ENCODE peak calls at places on chromosomes 16 and 17, in eight cellular contexts. T, P, K, B, Q, J, F and E are unnamed samples.

GRCh38 chr17:13584701-13585080 is 17.0 kb downstream of the HS3ST3A1 start:
- DNase-seq in J (peak; percentile 54), B (peak; percentile 49), F (no peak), Q (no peak), P (no peak), K (no peak), T (no peak), E (no peak)

GRCh38 chr17:38449364-38449763 is 21.1 kb downstream of the ARHGAP23 start:
- DNase-seq in J (peak; percentile 70), K (no peak), T (no peak), B (no peak), F (no peak), Q (no peak), P (no peak), E (no peak)

GRCh38 chr16:12902511-12903324 is 1.3 kb downstream of the SHISA9 start:
- DNase-seq in K (no peak), F (no peak), J (no peak), P (no peak), Q (no peak), B (no peak), T (no peak), E (no peak)

GRCh38 chr16:50263060-50263909 is 3.1 kb upstream of the ADCY7 start:
- DNase-seq in F (no peak), J (no peak), K (no peak), P (no peak), Q (no peak), B (no peak), T (no peak), E (no peak)

GRCh38 chr16:12228607-12229499 is 252.3 kb downstream of the SNX29 start:
- DNase-seq in B (peak; percentile 61), Q (peak; percentile 58), F (peak; percentile 5), T (no peak), J (peak; percentile 87), K (peak; percentile 74), P (no peak), E (no peak)

GRCh38 chr17:51398647-51399046 is 138.3 kb downstream of the UTP18 start:
- DNase-seq in K (no peak), J (no peak), F (no peak), T (no peak), B (no peak), P (no peak), Q (no peak), E (no peak)

GRCh38 chr16:8850279-8850885 is 18.4 kb downstream of the CARHSP1 start:
- DNase-seq in F (no peak), Q (no peak), P (no peak), K (no peak), T (no peak), J (peak; percentile 81), B (peak; percentile 77), E (no peak)

GRCh38 chr16:21656795-21657768 is 4.7 kb upstream of the IGSF6 start:
- DNase-seq in J (peak; percentile 67), K (peak; percentile 8), T (no peak), B (peak; percentile 58), F (peak; percentile 39), P (peak; percentile 64), Q (no peak), E (peak; percentile 62)

GRCh38 chr17:70863436-70864248 is 694.3 kb downstream of the KCNJ2 start:
- DNase-seq in F (no peak), T (no peak), B (no peak), J (no peak), Q (no peak), K (no peak), P (no peak), E (no peak)

GRCh38 chr16:71927383-71927782 is 32.1 kb downstream of the IST1 start:
- DNase-seq in P (no peak), K (no peak), T (no peak), Q (no peak), B (peak; percentile 84), F (no peak), J (peak; percentile 97), E (no peak)

GRCh38 chr16:75761111-75761510 is 34.8 kb upstream of the CPHXL start:
- DNase-seq in F (no peak), P (peak; percentile 3), B (peak; percentile 32), J (peak; percentile 32), K (no peak), T (no peak), Q (no peak), E (no peak)

GRCh38 chr16:82738699-82739098 is 111.9 kb downstream of the CDH13 start:
- DNase-seq in J (no peak), F (no peak), B (peak; percentile 4), K (no peak), P (no peak), Q (no peak), T (no peak), E (no peak)

GRCh38 chr16:1460602-1461138 is 14.2 kb downstream of the CLCN7 start:
- DNase-seq in Q (no peak), K (no peak), P (no peak), F (no peak), B (no peak), J (no peak), T (no peak), E (no peak)

GRCh38 chr17:83055911-83056582 is 23.4 kb upstream of the METRNL start:
- DNase-seq in T (peak; percentile 4), J (peak; percentile 94), F (no peak), Q (no peak), P (no peak), B (peak; percentile 90), K (no peak), E (no peak)